ENCODE peak calls at places on chromosomes 2 and 18, in ten cellular contexts. One of them, this sample, is unnamed.

GRCh38 chr18:32613821-32614220 is 143.1 kb upstream of the GAREM1 start:
- DNase-seq in Caki2: no peak
- DNase-seq in breast epithelium: no peak
- DNase-seq in activated CD4-positive, alpha-beta T cell treated with anti-CD3 and anti-CD28 coated beads, Interleukin-2, amount 50 U/mL, for 48 hours: no peak
- DNase-seq in NAMALWA: no peak
- DNase-seq in lower leg skin: no peak
- DNase-seq in stimulated activated CD4-positive, alpha-beta T cell treated with anti-CD3 and anti-CD28 coated beads, Interleukin-15, amount 100 ng/mL, for 24 hours: no peak
- DNase-seq in CD4-positive, CD25-positive, alpha-beta regulatory T cell: no peak
- DNase-seq in HT1080: no peak
- DNase-seq in effector memory CD4-positive, alpha-beta T cell: no peak
- DNase-seq in this sample: no peak

GRCh38 chr2:187936228-187936627 is 355.4 kb upstream of the GULP1 start:
- DNase-seq in Caki2: no peak
- DNase-seq in breast epithelium: no peak
- DNase-seq in activated CD4-positive, alpha-beta T cell treated with anti-CD3 and anti-CD28 coated beads, Interleukin-2, amount 50 U/mL, for 48 hours: no peak
- DNase-seq in NAMALWA: peak; percentile 10
- DNase-seq in lower leg skin: no peak
- DNase-seq in stimulated activated CD4-positive, alpha-beta T cell treated with anti-CD3 and anti-CD28 coated beads, Interleukin-15, amount 100 ng/mL, for 24 hours: no peak
- DNase-seq in CD4-positive, CD25-positive, alpha-beta regulatory T cell: no peak
- DNase-seq in HT1080: no peak
- DNase-seq in effector memory CD4-positive, alpha-beta T cell: no peak
- DNase-seq in this sample: no peak

GRCh38 chr2:44537264-44537663 is 175.5 kb downstream of the CAMKMT start:
- DNase-seq in Caki2: no peak
- DNase-seq in breast epithelium: no peak
- DNase-seq in activated CD4-positive, alpha-beta T cell treated with anti-CD3 and anti-CD28 coated beads, Interleukin-2, amount 50 U/mL, for 48 hours: no peak
- DNase-seq in NAMALWA: peak; percentile 38
- DNase-seq in lower leg skin: no peak
- DNase-seq in stimulated activated CD4-positive, alpha-beta T cell treated with anti-CD3 and anti-CD28 coated beads, Interleukin-15, amount 100 ng/mL, for 24 hours: no peak
- DNase-seq in CD4-positive, CD25-positive, alpha-beta regulatory T cell: no peak
- DNase-seq in HT1080: peak; percentile 13
- DNase-seq in effector memory CD4-positive, alpha-beta T cell: no peak
- DNase-seq in this sample: no peak

GRCh38 chr2:62382757-62383156 is 123.2 kb downstream of the TMEM17 start:
- DNase-seq in Caki2: no peak
- DNase-seq in breast epithelium: no peak
- DNase-seq in activated CD4-positive, alpha-beta T cell treated with anti-CD3 and anti-CD28 coated beads, Interleukin-2, amount 50 U/mL, for 48 hours: no peak
- DNase-seq in NAMALWA: peak; percentile 33
- DNase-seq in lower leg skin: no peak
- DNase-seq in stimulated activated CD4-positive, alpha-beta T cell treated with anti-CD3 and anti-CD28 coated beads, Interleukin-15, amount 100 ng/mL, for 24 hours: no peak
- DNase-seq in CD4-positive, CD25-positive, alpha-beta regulatory T cell: no peak
- DNase-seq in HT1080: no peak
- DNase-seq in effector memory CD4-positive, alpha-beta T cell: no peak
- DNase-seq in this sample: no peak

GRCh38 chr18:79798999-79799370 is 1.2 kb downstream of the KCNG2 start:
- DNase-seq in Caki2: no peak
- DNase-seq in breast epithelium: peak; percentile 19
- DNase-seq in activated CD4-positive, alpha-beta T cell treated with anti-CD3 and anti-CD28 coated beads, Interleukin-2, amount 50 U/mL, for 48 hours: no peak
- DNase-seq in NAMALWA: no peak
- DNase-seq in lower leg skin: no peak
- DNase-seq in stimulated activated CD4-positive, alpha-beta T cell treated with anti-CD3 and anti-CD28 coated beads, Interleukin-15, amount 100 ng/mL, for 24 hours: no peak
- DNase-seq in CD4-positive, CD25-positive, alpha-beta regulatory T cell: no peak
- DNase-seq in HT1080: no peak
- DNase-seq in effector memory CD4-positive, alpha-beta T cell: no peak
- DNase-seq in this sample: no peak

GRCh38 chr2:222311978-222312738 is 13.4 kb upstream of the PAX3 start:
- DNase-seq in Caki2: no peak
- DNase-seq in breast epithelium: no peak
- DNase-seq in activated CD4-positive, alpha-beta T cell treated with anti-CD3 and anti-CD28 coated beads, Interleukin-2, amount 50 U/mL, for 48 hours: no peak
- DNase-seq in NAMALWA: no peak
- DNase-seq in lower leg skin: no peak
- DNase-seq in stimulated activated CD4-positive, alpha-beta T cell treated with anti-CD3 and anti-CD28 coated beads, Interleukin-15, amount 100 ng/mL, for 24 hours: no peak
- DNase-seq in CD4-positive, CD25-positive, alpha-beta regulatory T cell: no peak
- DNase-seq in HT1080: no peak
- DNase-seq in effector memory CD4-positive, alpha-beta T cell: no peak
- DNase-seq in this sample: no peak

GRCh38 chr18:28048612-28049011 is 128.3 kb downstream of the CDH2 start:
- DNase-seq in Caki2: no peak
- DNase-seq in breast epithelium: no peak
- DNase-seq in activated CD4-positive, alpha-beta T cell treated with anti-CD3 and anti-CD28 coated beads, Interleukin-2, amount 50 U/mL, for 48 hours: no peak
- DNase-seq in NAMALWA: no peak
- DNase-seq in lower leg skin: no peak
- DNase-seq in stimulated activated CD4-positive, alpha-beta T cell treated with anti-CD3 and anti-CD28 coated beads, Interleukin-15, amount 100 ng/mL, for 24 hours: no peak
- DNase-seq in CD4-positive, CD25-positive, alpha-beta regulatory T cell: no peak
- DNase-seq in HT1080: no peak
- DNase-seq in effector memory CD4-positive, alpha-beta T cell: no peak
- DNase-seq in this sample: no peak

GRCh38 chr18:1495387-1495786 is 590.7 kb downstream of the ADCYAP1 start:
- DNase-seq in Caki2: no peak
- DNase-seq in breast epithelium: no peak
- DNase-seq in activated CD4-positive, alpha-beta T cell treated with anti-CD3 and anti-CD28 coated beads, Interleukin-2, amount 50 U/mL, for 48 hours: no peak
- DNase-seq in NAMALWA: no peak
- DNase-seq in lower leg skin: no peak
- DNase-seq in stimulated activated CD4-positive, alpha-beta T cell treated with anti-CD3 and anti-CD28 coated beads, Interleukin-15, amount 100 ng/mL, for 24 hours: no peak
- DNase-seq in CD4-positive, CD25-positive, alpha-beta regulatory T cell: no peak
- DNase-seq in HT1080: no peak
- DNase-seq in effector memory CD4-positive, alpha-beta T cell: no peak
- DNase-seq in this sample: no peak

GRCh38 chr2:117330611-117331010 is 483.9 kb upstream of the DDX18 start:
- DNase-seq in Caki2: peak; percentile 75
- DNase-seq in breast epithelium: no peak
- DNase-seq in activated CD4-positive, alpha-beta T cell treated with anti-CD3 and anti-CD28 coated beads, Interleukin-2, amount 50 U/mL, for 48 hours: no peak
- DNase-seq in NAMALWA: no peak
- DNase-seq in lower leg skin: no peak
- DNase-seq in stimulated activated CD4-positive, alpha-beta T cell treated with anti-CD3 and anti-CD28 coated beads, Interleukin-15, amount 100 ng/mL, for 24 hours: no peak
- DNase-seq in CD4-positive, CD25-positive, alpha-beta regulatory T cell: no peak
- DNase-seq in HT1080: no peak
- DNase-seq in effector memory CD4-positive, alpha-beta T cell: no peak
- DNase-seq in this sample: no peak

GRCh38 chr2:167489307-167489706 is 601.0 kb downstream of the XIRP2 start:
- DNase-seq in Caki2: no peak
- DNase-seq in breast epithelium: no peak
- DNase-seq in activated CD4-positive, alpha-beta T cell treated with anti-CD3 and anti-CD28 coated beads, Interleukin-2, amount 50 U/mL, for 48 hours: no peak
- DNase-seq in NAMALWA: no peak
- DNase-seq in lower leg skin: no peak
- DNase-seq in stimulated activated CD4-positive, alpha-beta T cell treated with anti-CD3 and anti-CD28 coated beads, Interleukin-15, amount 100 ng/mL, for 24 hours: no peak
- DNase-seq in CD4-positive, CD25-positive, alpha-beta regulatory T cell: no peak
- DNase-seq in HT1080: no peak
- DNase-seq in effector memory CD4-positive, alpha-beta T cell: no peak
- DNase-seq in this sample: no peak

GRCh38 chr2:48107326-48107925 is 201.1 kb upstream of the FBXO11 start:
- DNase-seq in Caki2: peak; percentile 41
- DNase-seq in breast epithelium: no peak
- DNase-seq in activated CD4-positive, alpha-beta T cell treated with anti-CD3 and anti-CD28 coated beads, Interleukin-2, amount 50 U/mL, for 48 hours: no peak
- DNase-seq in NAMALWA: no peak
- DNase-seq in lower leg skin: no peak
- DNase-seq in stimulated activated CD4-positive, alpha-beta T cell treated with anti-CD3 and anti-CD28 coated beads, Interleukin-15, amount 100 ng/mL, for 24 hours: no peak
- DNase-seq in CD4-positive, CD25-positive, alpha-beta regulatory T cell: no peak
- DNase-seq in HT1080: peak; percentile 90
- DNase-seq in effector memory CD4-positive, alpha-beta T cell: no peak
- DNase-seq in this sample: no peak

GRCh38 chr2:3637692-3638455 is 20.1 kb upstream of the ALLC start:
- DNase-seq in Caki2: no peak
- DNase-seq in breast epithelium: peak; percentile 41
- DNase-seq in activated CD4-positive, alpha-beta T cell treated with anti-CD3 and anti-CD28 coated beads, Interleukin-2, amount 50 U/mL, for 48 hours: no peak
- DNase-seq in NAMALWA: no peak
- DNase-seq in lower leg skin: peak; percentile 53
- DNase-seq in stimulated activated CD4-positive, alpha-beta T cell treated with anti-CD3 and anti-CD28 coated beads, Interleukin-15, amount 100 ng/mL, for 24 hours: no peak
- DNase-seq in CD4-positive, CD25-positive, alpha-beta regulatory T cell: no peak
- DNase-seq in HT1080: no peak
- DNase-seq in effector memory CD4-positive, alpha-beta T cell: no peak
- DNase-seq in this sample: no peak

GRCh38 chr2:164974221-164974620 is 18.9 kb upstream of the SLC38A11 start:
- DNase-seq in Caki2: no peak
- DNase-seq in breast epithelium: no peak
- DNase-seq in activated CD4-positive, alpha-beta T cell treated with anti-CD3 and anti-CD28 coated beads, Interleukin-2, amount 50 U/mL, for 48 hours: no peak
- DNase-seq in NAMALWA: no peak
- DNase-seq in lower leg skin: no peak
- DNase-seq in stimulated activated CD4-positive, alpha-beta T cell treated with anti-CD3 and anti-CD28 coated beads, Interleukin-15, amount 100 ng/mL, for 24 hours: no peak
- DNase-seq in CD4-positive, CD25-positive, alpha-beta regulatory T cell: no peak
- DNase-seq in HT1080: no peak
- DNase-seq in effector memory CD4-positive, alpha-beta T cell: no peak
- DNase-seq in this sample: no peak

GRCh38 chr2:75788154-75788553 is 77.4 kb upstream of the GCFC2 start:
- DNase-seq in Caki2: no peak
- DNase-seq in breast epithelium: no peak
- DNase-seq in activated CD4-positive, alpha-beta T cell treated with anti-CD3 and anti-CD28 coated beads, Interleukin-2, amount 50 U/mL, for 48 hours: no peak
- DNase-seq in NAMALWA: no peak
- DNase-seq in lower leg skin: no peak
- DNase-seq in stimulated activated CD4-positive, alpha-beta T cell treated with anti-CD3 and anti-CD28 coated beads, Interleukin-15, amount 100 ng/mL, for 24 hours: no peak
- DNase-seq in CD4-positive, CD25-positive, alpha-beta regulatory T cell: no peak
- DNase-seq in HT1080: no peak
- DNase-seq in effector memory CD4-positive, alpha-beta T cell: no peak
- DNase-seq in this sample: no peak

GRCh38 chr18:48404707-48405106 is 4.5 kb downstream of the ZBTB7C start:
- DNase-seq in Caki2: no peak
- DNase-seq in breast epithelium: no peak
- DNase-seq in activated CD4-positive, alpha-beta T cell treated with anti-CD3 and anti-CD28 coated beads, Interleukin-2, amount 50 U/mL, for 48 hours: no peak
- DNase-seq in NAMALWA: no peak
- DNase-seq in lower leg skin: no peak
- DNase-seq in stimulated activated CD4-positive, alpha-beta T cell treated with anti-CD3 and anti-CD28 coated beads, Interleukin-15, amount 100 ng/mL, for 24 hours: no peak
- DNase-seq in CD4-positive, CD25-positive, alpha-beta regulatory T cell: no peak
- DNase-seq in HT1080: peak; percentile 27
- DNase-seq in effector memory CD4-positive, alpha-beta T cell: no peak
- DNase-seq in this sample: no peak

GRCh38 chr18:48833701-48834394 is 116.9 kb downstream of the SMAD7 start:
- DNase-seq in Caki2: no peak
- DNase-seq in breast epithelium: peak; percentile 6
- DNase-seq in activated CD4-positive, alpha-beta T cell treated with anti-CD3 and anti-CD28 coated beads, Interleukin-2, amount 50 U/mL, for 48 hours: peak; percentile 80
- DNase-seq in NAMALWA: peak; percentile 86
- DNase-seq in lower leg skin: peak; percentile 78
- DNase-seq in stimulated activated CD4-positive, alpha-beta T cell treated with anti-CD3 and anti-CD28 coated beads, Interleukin-15, amount 100 ng/mL, for 24 hours: peak; percentile 81
- DNase-seq in CD4-positive, CD25-positive, alpha-beta regulatory T cell: peak; percentile 90
- DNase-seq in HT1080: peak; percentile 56
- DNase-seq in effector memory CD4-positive, alpha-beta T cell: peak; percentile 20
- DNase-seq in this sample: no peak

GRCh38 chr2:159072795-159073194 is 104.4 kb downstream of the TANC1 start:
- DNase-seq in Caki2: no peak
- DNase-seq in breast epithelium: no peak
- DNase-seq in activated CD4-positive, alpha-beta T cell treated with anti-CD3 and anti-CD28 coated beads, Interleukin-2, amount 50 U/mL, for 48 hours: no peak
- DNase-seq in NAMALWA: no peak
- DNase-seq in lower leg skin: no peak
- DNase-seq in stimulated activated CD4-positive, alpha-beta T cell treated with anti-CD3 and anti-CD28 coated beads, Interleukin-15, amount 100 ng/mL, for 24 hours: no peak
- DNase-seq in CD4-positive, CD25-positive, alpha-beta regulatory T cell: no peak
- DNase-seq in HT1080: peak; percentile 52
- DNase-seq in effector memory CD4-positive, alpha-beta T cell: no peak
- DNase-seq in this sample: no peak

GRCh38 chr2:219076253-219076652 is 15.5 kb upstream of the IHH start:
- DNase-seq in Caki2: no peak
- DNase-seq in breast epithelium: no peak
- DNase-seq in activated CD4-positive, alpha-beta T cell treated with anti-CD3 and anti-CD28 coated beads, Interleukin-2, amount 50 U/mL, for 48 hours: no peak
- DNase-seq in NAMALWA: no peak
- DNase-seq in lower leg skin: no peak
- DNase-seq in stimulated activated CD4-positive, alpha-beta T cell treated with anti-CD3 and anti-CD28 coated beads, Interleukin-15, amount 100 ng/mL, for 24 hours: no peak
- DNase-seq in CD4-positive, CD25-positive, alpha-beta regulatory T cell: no peak
- DNase-seq in HT1080: no peak
- DNase-seq in effector memory CD4-positive, alpha-beta T cell: no peak
- DNase-seq in this sample: no peak

GRCh38 chr18:6055711-6056110 is 160.4 kb upstream of the TMEM200C start:
- DNase-seq in Caki2: peak; percentile 77
- DNase-seq in breast epithelium: no peak
- DNase-seq in activated CD4-positive, alpha-beta T cell treated with anti-CD3 and anti-CD28 coated beads, Interleukin-2, amount 50 U/mL, for 48 hours: no peak
- DNase-seq in NAMALWA: no peak
- DNase-seq in lower leg skin: no peak
- DNase-seq in stimulated activated CD4-positive, alpha-beta T cell treated with anti-CD3 and anti-CD28 coated beads, Interleukin-15, amount 100 ng/mL, for 24 hours: no peak
- DNase-seq in CD4-positive, CD25-positive, alpha-beta regulatory T cell: no peak
- DNase-seq in HT1080: peak; percentile 86
- DNase-seq in effector memory CD4-positive, alpha-beta T cell: no peak
- DNase-seq in this sample: peak; percentile 36

GRCh38 chr2:177264539-177265385 is at the start of gene NFE2L2:
- DNase-seq in Caki2: peak; percentile 94
- DNase-seq in breast epithelium: peak; percentile 89
- DNase-seq in activated CD4-positive, alpha-beta T cell treated with anti-CD3 and anti-CD28 coated beads, Interleukin-2, amount 50 U/mL, for 48 hours: peak; percentile 95
- DNase-seq in NAMALWA: peak; percentile 91
- DNase-seq in lower leg skin: peak; percentile 99
- DNase-seq in stimulated activated CD4-positive, alpha-beta T cell treated with anti-CD3 and anti-CD28 coated beads, Interleukin-15, amount 100 ng/mL, for 24 hours: peak; percentile 95
- DNase-seq in CD4-positive, CD25-positive, alpha-beta regulatory T cell: peak; percentile 94
- DNase-seq in HT1080: peak; percentile 85
- DNase-seq in effector memory CD4-positive, alpha-beta T cell: peak; percentile 90
- DNase-seq in this sample: peak; percentile 82

GRCh38 chr2:40101076-40101688 is 322.1 kb upstream of the THUMPD2 start:
- DNase-seq in Caki2: no peak
- DNase-seq in breast epithelium: no peak
- DNase-seq in activated CD4-positive, alpha-beta T cell treated with anti-CD3 and anti-CD28 coated beads, Interleukin-2, amount 50 U/mL, for 48 hours: no peak
- DNase-seq in NAMALWA: peak; percentile 50
- DNase-seq in lower leg skin: no peak
- DNase-seq in stimulated activated CD4-positive, alpha-beta T cell treated with anti-CD3 and anti-CD28 coated beads, Interleukin-15, amount 100 ng/mL, for 24 hours: no peak
- DNase-seq in CD4-positive, CD25-positive, alpha-beta regulatory T cell: no peak
- DNase-seq in HT1080: peak; percentile 18
- DNase-seq in effector memory CD4-positive, alpha-beta T cell: no peak
- DNase-seq in this sample: peak; percentile 79

GRCh38 chr2:122023059-122023879 is 267.8 kb downstream of the TSN start:
- DNase-seq in Caki2: no peak
- DNase-seq in breast epithelium: no peak
- DNase-seq in activated CD4-positive, alpha-beta T cell treated with anti-CD3 and anti-CD28 coated beads, Interleukin-2, amount 50 U/mL, for 48 hours: no peak
- DNase-seq in NAMALWA: no peak
- DNase-seq in lower leg skin: peak; percentile 36
- DNase-seq in stimulated activated CD4-positive, alpha-beta T cell treated with anti-CD3 and anti-CD28 coated beads, Interleukin-15, amount 100 ng/mL, for 24 hours: no peak
- DNase-seq in CD4-positive, CD25-positive, alpha-beta regulatory T cell: no peak
- DNase-seq in HT1080: no peak
- DNase-seq in effector memory CD4-positive, alpha-beta T cell: no peak
- DNase-seq in this sample: no peak

GRCh38 chr2:202032841-202033316 is 776 bp upstream of the FZD7 start:
- DNase-seq in Caki2: no peak
- DNase-seq in breast epithelium: peak; percentile 66
- DNase-seq in activated CD4-positive, alpha-beta T cell treated with anti-CD3 and anti-CD28 coated beads, Interleukin-2, amount 50 U/mL, for 48 hours: no peak
- DNase-seq in NAMALWA: no peak
- DNase-seq in lower leg skin: peak; percentile 93
- DNase-seq in stimulated activated CD4-positive, alpha-beta T cell treated with anti-CD3 and anti-CD28 coated beads, Interleukin-15, amount 100 ng/mL, for 24 hours: peak; percentile 45
- DNase-seq in CD4-positive, CD25-positive, alpha-beta regulatory T cell: peak; percentile 52
- DNase-seq in HT1080: peak; percentile 50
- DNase-seq in effector memory CD4-positive, alpha-beta T cell: peak; percentile 8
- DNase-seq in this sample: no peak

GRCh38 chr18:78562446-78563020 is 417.1 kb upstream of the SALL3 start:
- DNase-seq in Caki2: no peak
- DNase-seq in breast epithelium: no peak
- DNase-seq in activated CD4-positive, alpha-beta T cell treated with anti-CD3 and anti-CD28 coated beads, Interleukin-2, amount 50 U/mL, for 48 hours: no peak
- DNase-seq in NAMALWA: no peak
- DNase-seq in lower leg skin: no peak
- DNase-seq in stimulated activated CD4-positive, alpha-beta T cell treated with anti-CD3 and anti-CD28 coated beads, Interleukin-15, amount 100 ng/mL, for 24 hours: no peak
- DNase-seq in CD4-positive, CD25-positive, alpha-beta regulatory T cell: no peak
- DNase-seq in HT1080: no peak
- DNase-seq in effector memory CD4-positive, alpha-beta T cell: no peak
- DNase-seq in this sample: no peak

GRCh38 chr2:74290466-74291216 is 52.6 kb downstream of the SLC4A5 start:
- DNase-seq in Caki2: no peak
- DNase-seq in breast epithelium: no peak
- DNase-seq in activated CD4-positive, alpha-beta T cell treated with anti-CD3 and anti-CD28 coated beads, Interleukin-2, amount 50 U/mL, for 48 hours: peak; percentile 27
- DNase-seq in NAMALWA: peak; percentile 41
- DNase-seq in lower leg skin: no peak
- DNase-seq in stimulated activated CD4-positive, alpha-beta T cell treated with anti-CD3 and anti-CD28 coated beads, Interleukin-15, amount 100 ng/mL, for 24 hours: peak; percentile 19
- DNase-seq in CD4-positive, CD25-positive, alpha-beta regulatory T cell: peak; percentile 88
- DNase-seq in HT1080: no peak
- DNase-seq in effector memory CD4-positive, alpha-beta T cell: peak; percentile 8
- DNase-seq in this sample: no peak

GRCh38 chr2:212841426-212841825 is 302.8 kb upstream of the ERBB4 start:
- DNase-seq in Caki2: no peak
- DNase-seq in breast epithelium: no peak
- DNase-seq in activated CD4-positive, alpha-beta T cell treated with anti-CD3 and anti-CD28 coated beads, Interleukin-2, amount 50 U/mL, for 48 hours: no peak
- DNase-seq in NAMALWA: no peak
- DNase-seq in lower leg skin: no peak
- DNase-seq in stimulated activated CD4-positive, alpha-beta T cell treated with anti-CD3 and anti-CD28 coated beads, Interleukin-15, amount 100 ng/mL, for 24 hours: no peak
- DNase-seq in CD4-positive, CD25-positive, alpha-beta regulatory T cell: no peak
- DNase-seq in HT1080: no peak
- DNase-seq in effector memory CD4-positive, alpha-beta T cell: no peak
- DNase-seq in this sample: no peak

GRCh38 chr2:43464546-43464945 is 131.3 kb downstream of the THADA start:
- DNase-seq in Caki2: no peak
- DNase-seq in breast epithelium: no peak
- DNase-seq in activated CD4-positive, alpha-beta T cell treated with anti-CD3 and anti-CD28 coated beads, Interleukin-2, amount 50 U/mL, for 48 hours: no peak
- DNase-seq in NAMALWA: no peak
- DNase-seq in lower leg skin: peak; percentile 87
- DNase-seq in stimulated activated CD4-positive, alpha-beta T cell treated with anti-CD3 and anti-CD28 coated beads, Interleukin-15, amount 100 ng/mL, for 24 hours: no peak
- DNase-seq in CD4-positive, CD25-positive, alpha-beta regulatory T cell: no peak
- DNase-seq in HT1080: no peak
- DNase-seq in effector memory CD4-positive, alpha-beta T cell: no peak
- DNase-seq in this sample: no peak

GRCh38 chr2:9771481-9772017 is 71.7 kb upstream of the TAF1B start:
- DNase-seq in Caki2: peak; percentile 18
- DNase-seq in breast epithelium: peak; percentile 47
- DNase-seq in activated CD4-positive, alpha-beta T cell treated with anti-CD3 and anti-CD28 coated beads, Interleukin-2, amount 50 U/mL, for 48 hours: no peak
- DNase-seq in NAMALWA: no peak
- DNase-seq in lower leg skin: no peak
- DNase-seq in stimulated activated CD4-positive, alpha-beta T cell treated with anti-CD3 and anti-CD28 coated beads, Interleukin-15, amount 100 ng/mL, for 24 hours: no peak
- DNase-seq in CD4-positive, CD25-positive, alpha-beta regulatory T cell: no peak
- DNase-seq in HT1080: peak; percentile 82
- DNase-seq in effector memory CD4-positive, alpha-beta T cell: no peak
- DNase-seq in this sample: no peak